ENCODE peak calls at places on chromosomes 13 and 19, in six cellular contexts. Z is H9, M is mesenchymal stem cell, P is neuronal stem cell, W is IMR-90, B is H1. J is an unnamed sample.

GRCh38 chr19:42071247-42071646 is 1.2 kb upstream of the GRIK5 start:
- DNase-seq in Z (no peak), M (no peak), P (no peak), W (no peak), B (no peak), J (no peak)

GRCh38 chr19:40594251-40594650 is 6.9 kb upstream of the LTBP4 start:
- DNase-seq in Z (no peak), M (no peak), P (no peak), W (no peak), B (peak), J (no peak)

GRCh38 chr13:98203641-98204326 is 26.7 kb upstream of the RNF113B start:
- DNase-seq in Z (no peak), M (no peak), P (no peak), W (no peak), B (no peak), J (no peak)

GRCh38 chr13:44109986-44110640 is 230.4 kb downstream of the LACC1 start:
- DNase-seq in Z (no peak), M (no peak), P (no peak), W (no peak), B (no peak), J (no peak)

GRCh38 chr19:42216653-42217521 is 590 bp downstream of the DEDD2 start:
- DNase-seq in Z (peak), M (peak), P (peak), W (peak), B (peak), J (peak)

GRCh38 chr19:9309974-9310446 is 372 bp upstream of the ZNF699 start:
- DNase-seq in Z (peak), M (peak), P (no peak), W (peak), B (peak), J (peak)

GRCh38 chr13:97499181-97499580 is 65.2 kb downstream of the RAP2A start:
- DNase-seq in Z (no peak), M (no peak), P (no peak), W (peak), B (no peak), J (no peak)

GRCh38 chr13:51258612-51259358 is 36.6 kb downstream of the FAM124A start:
- DNase-seq in Z (no peak), M (no peak), P (no peak), W (no peak), B (peak), J (no peak)

GRCh38 chr19:13100031-13100588 is 2.5 kb downstream of the LYL1 start:
- DNase-seq in Z (no peak), M (no peak), P (no peak), W (no peak), B (no peak), J (no peak)

GRCh38 chr19:35123573-35123972 is 8.0 kb downstream of the FXYD3 start:
- DNase-seq in Z (no peak), M (no peak), P (no peak), W (no peak), B (no peak), J (no peak)

GRCh38 chr13:113855931-113856715 is 7.8 kb downstream of the GAS6 start:
- DNase-seq in Z (no peak), M (no peak), P (no peak), W (no peak), B (peak), J (no peak)

GRCh38 chr19:51141181-51141580 is 920 bp upstream of the SIGLEC7 start:
- DNase-seq in Z (no peak), M (no peak), P (no peak), W (no peak), B (no peak), J (no peak)

GRCh38 chr19:54653181-54653809 is 9.5 kb upstream of the LILRB4 start:
- DNase-seq in Z (no peak), M (peak), P (no peak), W (peak), B (no peak), J (peak)

GRCh38 chr13:92158335-92158734 is 759.9 kb downstream of the GPC5 start:
- DNase-seq in Z (no peak), M (peak), P (no peak), W (peak), B (no peak), J (no peak)

GRCh38 chr13:46053162-46054012 is 841 bp upstream of the ZC3H13 start:
- DNase-seq in Z (no peak), M (no peak), P (no peak), W (no peak), B (no peak), J (peak)

GRCh38 chr13:25874907-25875306 is 176.9 kb downstream of the SHISA2 start:
- DNase-seq in Z (no peak), M (peak), P (no peak), W (no peak), B (no peak), J (peak)

GRCh38 chr13:74443623-74444022 is 309.4 kb upstream of the KLF12 start:
- DNase-seq in Z (no peak), M (peak), P (no peak), W (peak), B (no peak), J (no peak)

GRCh38 chr19:43422689-43423066 is 8.0 kb downstream of the TEX101 start:
- DNase-seq in Z (no peak), M (no peak), P (no peak), W (no peak), B (no peak), J (no peak)

GRCh38 chr13:85806553-85807175 is 7.4 kb upstream of the SLITRK6 start:
- DNase-seq in Z (no peak), M (peak), P (peak), W (peak), B (no peak), J (peak)

GRCh38 chr13:27262546-27262945 is 8.1 kb upstream of the RASL11A start:
- DNase-seq in Z (no peak), M (no peak), P (no peak), W (no peak), B (no peak), J (no peak)

GRCh38 chr13:86510792-86511191 is 711.6 kb upstream of the SLITRK6 start:
- DNase-seq in Z (no peak), M (no peak), P (no peak), W (no peak), B (no peak), J (no peak)

GRCh38 chr19:4053423-4054324 is 13.0 kb downstream of the ZBTB7A start:
- DNase-seq in Z (no peak), M (no peak), P (no peak), W (no peak), B (no peak), J (no peak)

GRCh38 chr13:26476744-26477129 is 80.7 kb upstream of the WASF3 start:
- DNase-seq in Z (no peak), M (no peak), P (no peak), W (no peak), B (no peak), J (no peak)

GRCh38 chr13:109131698-109132257 is 502.4 kb downstream of the MYO16 start:
- DNase-seq in Z (no peak), M (peak), P (no peak), W (peak), B (no peak), J (peak)

GRCh38 chr13:37306778-37307544 is 201.5 kb upstream of the CSNK1A1L start:
- DNase-seq in Z (no peak), M (peak), P (no peak), W (peak), B (no peak), J (no peak)
- H4K91ac ChIP-seq in Z (no peak), M (no peak), P (no peak), W (no peak), B (no peak), J (no peak)

DNA sequence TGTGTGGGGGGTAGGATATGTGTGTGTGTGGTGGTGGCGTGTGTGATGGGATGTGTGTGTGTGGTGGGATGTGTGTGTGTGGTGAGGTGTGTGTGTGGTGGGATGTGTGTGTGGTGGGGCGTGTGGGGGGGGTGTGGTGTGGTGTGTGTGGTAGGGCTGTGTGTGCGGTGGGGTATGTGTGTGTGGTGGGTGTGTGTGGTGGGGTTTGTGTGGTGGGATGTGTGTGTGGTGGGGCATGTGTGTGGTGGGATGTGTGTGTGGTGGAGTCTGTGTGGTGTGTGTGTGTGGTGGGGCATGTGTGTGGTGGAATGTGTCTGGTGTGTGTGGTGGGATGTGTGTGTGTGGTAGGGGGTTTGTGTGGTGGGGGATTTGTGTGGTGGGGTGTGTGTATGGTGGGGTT is 41.2 kb upstream of the NPAS1 start:
- DNase-seq in Z (no peak), M (no peak), P (no peak), W (no peak), B (no peak), J (no peak)
- H3K4me2 ChIP-seq in Z (no peak), M (no peak), P (no peak), W (no peak), B (no peak), J (no peak)

GRCh38 chr13:73433893-73434292 is 375.1 kb downstream of the KLF5 start:
- DNase-seq in Z (no peak), M (no peak), P (no peak), W (no peak), B (no peak), J (no peak)
- H4K91ac ChIP-seq in Z (no peak), M (no peak), P (no peak), W (no peak), B (no peak), J (no peak)

DNA sequence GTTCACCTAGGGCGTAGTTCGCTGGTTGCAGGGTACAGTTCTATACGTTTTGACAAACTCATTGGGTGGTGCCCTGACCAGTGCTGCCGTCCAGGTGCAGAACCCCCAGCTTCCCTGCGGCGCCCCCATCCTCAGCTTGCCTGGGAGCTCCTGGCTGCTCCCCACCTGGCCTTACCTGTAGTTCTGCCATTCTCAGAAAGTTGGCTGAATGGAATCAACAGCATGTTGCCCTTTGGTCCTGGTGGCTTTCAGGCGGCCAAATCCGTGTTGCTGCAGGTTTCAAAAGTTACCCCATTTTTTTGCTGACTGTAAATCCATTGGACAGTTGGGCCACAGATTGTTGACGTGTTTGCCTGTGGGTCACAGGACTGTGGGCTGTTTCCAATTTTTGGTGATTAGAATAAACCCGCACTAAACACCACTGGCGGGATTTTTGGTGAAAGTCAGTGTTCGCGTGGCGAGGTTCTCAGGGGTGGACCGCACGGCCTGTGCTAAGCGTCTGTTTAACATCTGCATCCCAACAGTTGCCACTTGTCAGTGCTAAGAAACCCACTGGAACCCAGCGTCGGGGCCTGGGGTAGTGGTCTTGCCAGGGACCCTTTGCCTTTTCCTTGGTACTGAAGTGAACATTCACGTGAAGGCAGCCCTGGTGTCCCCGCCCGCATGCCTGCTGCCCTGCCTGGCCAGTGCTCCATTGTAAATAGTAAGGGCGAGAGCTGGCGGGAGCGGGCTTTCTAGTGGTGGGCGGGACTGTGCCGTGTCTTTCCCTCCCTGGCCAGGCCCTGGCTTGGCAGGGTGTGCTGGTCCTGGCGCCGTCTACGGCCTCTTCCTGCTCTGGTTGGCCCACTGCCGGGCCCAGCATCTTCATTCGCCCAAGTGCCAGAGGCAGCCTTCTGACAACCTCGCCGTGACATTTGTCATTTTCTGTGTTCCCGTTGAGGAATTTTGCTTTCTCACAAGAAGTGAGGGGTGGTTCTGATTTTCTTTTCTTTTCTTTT is 3.3 kb downstream of the DOT1L start:
- DNase-seq in Z (peak), M (no peak), P (no peak), W (peak), B (no peak), J (peak)
- H3K4me2 ChIP-seq in Z (no peak), M (no peak), P (no peak), W (peak), B (peak), J (no peak)

GRCh38 chr19:39507715-39508364 is 7.1 kb upstream of the SELENOV start:
- DNase-seq in Z (no peak), M (no peak), P (no peak), W (no peak), B (no peak), J (no peak)
- H4K91ac ChIP-seq in Z (no peak), M (no peak), P (no peak), W (no peak), B (peak), J (no peak)

GRCh38 chr19:7839476-7839875 is 9.5 kb downstream of the EVI5L start:
- DNase-seq in Z (no peak), M (no peak), P (no peak), W (no peak), B (no peak), J (no peak)
- H3K4me2 ChIP-seq in Z (no peak), M (no peak), P (no peak), W (no peak), B (no peak), J (no peak)

GRCh38 chr13:53112522-53112921 is 83.9 kb downstream of the OLFM4 start:
- DNase-seq in Z (no peak), M (no peak), P (no peak), W (no peak), B (no peak), J (no peak)
- H4K91ac ChIP-seq in Z (no peak), M (no peak), P (no peak), W (no peak), B (no peak), J (no peak)

J was measured in trophoblast cell.